ENCODE peak calls at places on chromosomes 2 and 18, in eight cellular contexts. O is pancreas, B is stomach, R is right lobe of liver, H is fibroblast of lung, P is body of pancreas, A is esophagus squamous epithelium, J is tibial artery. F is an unnamed sample. For H3K4me1, the result is how much of the 10 kb centered on the place peaks cover.

GRCh38 chr2:165469417-165469816 is at the start of gene CSRNP3:
- DNase-seq in O (no peak), B (peak), R (peak), H (peak), P (peak), A (no peak), J (peak), F (peak)

GRCh38 chr18:44637210-44638051 is 43.3 kb upstream of the SETBP1 start:
- DNase-seq in O (no peak), B (no peak), R (no peak), H (no peak), P (no peak), A (no peak), J (no peak), F (no peak)

GRCh38 chr2:168530980-168531379 is 74.9 kb downstream of the CERS6 start:
- DNase-seq in O (no peak), B (no peak), R (no peak), H (peak), P (no peak), A (no peak), J (no peak), F (no peak)

GRCh38 chr2:96924775-96925747 is 55.2 kb upstream of the SEMA4C start:
- DNase-seq in O (no peak), B (no peak), R (no peak), H (no peak), P (no peak), A (no peak), J (no peak), F (no peak)

GRCh38 chr18:13371689-13372404 is 153.3 kb downstream of the LDLRAD4 start:
- DNase-seq in O (no peak), B (no peak), R (no peak), H (no peak), P (no peak), A (no peak), J (no peak), F (no peak)

GRCh38 chr2:168156661-168157060 is 90.7 kb downstream of the STK39 start:
- DNase-seq in O (no peak), B (no peak), R (no peak), H (no peak), P (no peak), A (no peak), J (no peak), F (peak)

GRCh38 chr18:50674307-50674706 is 114.4 kb downstream of the MAPK4 start:
- DNase-seq in O (no peak), B (no peak), R (no peak), H (no peak), P (no peak), A (no peak), J (peak), F (no peak)

GRCh38 chr2:118974103-118974911 is 32.3 kb downstream of the MARCO start:
- DNase-seq in O (no peak), B (no peak), R (no peak), H (no peak), P (no peak), A (no peak), J (peak), F (no peak)

GRCh38 chr2:64645014-64645418 is 8.7 kb downstream of the SERTAD2 start:
- DNase-seq in O (peak), B (peak), R (peak), H (peak), P (peak), A (no peak), J (no peak), F (peak)

GRCh38 chr2:73832905-73833304 is 4.1 kb downstream of the STAMBP start:
- DNase-seq in O (no peak), B (no peak), R (no peak), H (peak), P (no peak), A (no peak), J (no peak), F (no peak)

GRCh38 chr2:159542101-159542500 is 74.2 kb downstream of the BAZ2B start:
- DNase-seq in O (no peak), B (no peak), R (no peak), H (no peak), P (no peak), A (no peak), J (no peak), F (no peak)

GRCh38 chr2:158502984-158503383 is 46.2 kb downstream of the PKP4 start:
- DNase-seq in O (no peak), B (no peak), R (no peak), H (peak), P (no peak), A (no peak), J (no peak), F (no peak)

GRCh38 chr2:230691005-230691647 is 21.5 kb upstream of the CAB39 start:
- DNase-seq in O (peak), B (no peak), R (no peak), H (no peak), P (no peak), A (no peak), J (no peak), F (no peak)

GRCh38 chr2:234446404-234447076 is 50.3 kb downstream of the ARL4C start:
- DNase-seq in O (no peak), B (peak), R (peak), H (no peak), P (no peak), A (peak), J (peak), F (peak)

GRCh38 chr2:241668354-241668753 is 18.3 kb downstream of the DTYMK start:
- DNase-seq in O (no peak), B (no peak), R (no peak), H (no peak), P (no peak), A (no peak), J (no peak), F (no peak)

GRCh38 chr2:120598416-120598815 is 137.3 kb upstream of the GLI2 start:
- DNase-seq in O (no peak), B (no peak), R (no peak), H (no peak), P (no peak), A (no peak), J (no peak), F (peak)

GRCh38 chr2:37506407-37507068 is 162.1 kb downstream of the QPCT start:
- DNase-seq in O (no peak), B (no peak), R (no peak), H (peak), P (no peak), A (no peak), J (no peak), F (no peak)

GRCh38 chr2:203022751-203023150 is 8.1 kb downstream of the NBEAL1 start:
- DNase-seq in O (no peak), B (no peak), R (no peak), H (peak), P (no peak), A (no peak), J (no peak), F (no peak)

GRCh38 chr2:168697668-168698121 is 104.7 kb upstream of the NOSTRIN start:
- DNase-seq in O (no peak), B (no peak), R (no peak), H (no peak), P (no peak), A (no peak), J (no peak), F (no peak)

GRCh38 chr2:198135481-198135934 is 331.1 kb downstream of the PLCL1 start:
- DNase-seq in O (no peak), B (no peak), R (no peak), H (no peak), P (no peak), A (no peak), J (no peak), F (no peak)

GRCh38 chr2:157596992-157597681 is 31.5 kb downstream of the ACVR1C start:
- DNase-seq in O (peak), B (peak), R (peak), H (peak), P (peak), A (no peak), J (peak), F (peak)

GRCh38 chr18:23591011-23591410 is 4.7 kb upstream of the NPC1 start:
- DNase-seq in O (no peak), B (no peak), R (no peak), H (peak), P (no peak), A (no peak), J (no peak), F (no peak)

GRCh38 chr2:64779117-64779690 is 125.5 kb upstream of the SERTAD2 start:
- DNase-seq in O (no peak), B (no peak), R (no peak), H (peak), P (no peak), A (no peak), J (no peak), F (no peak)

GRCh38 chr2:23009545-23010149 is 375.3 kb upstream of the KLHL29 start:
- DNase-seq in O (no peak), B (no peak), R (no peak), H (peak), P (peak), A (no peak), J (no peak), F (no peak)

GRCh38 chr2:20590704-20591515 is 60.0 kb downstream of the HS1BP3 start:
- DNase-seq in O (peak), B (peak), R (peak), H (peak), P (no peak), A (no peak), J (peak), F (peak)

GRCh38 chr18:47680488-47680887 is 250.0 kb downstream of the SMAD2 start:
- DNase-seq in O (no peak), B (no peak), R (no peak), H (no peak), P (no peak), A (no peak), J (no peak), F (no peak)

GRCh38 chr2:225366731-225367130 is 32.8 kb upstream of the NYAP2 start:
- DNase-seq in O (no peak), B (no peak), R (no peak), H (no peak), P (no peak), A (no peak), J (no peak), F (no peak)

GRCh38 chr18:40583671-40584070 is 1371.4 kb upstream of the PIK3C3 start:
- DNase-seq in O (no peak), B (no peak), R (no peak), H (no peak), P (no peak), A (no peak), J (no peak), F (peak)

GRCh38 chr18:70931942-70932814 is 643.3 kb downstream of the SOCS6 start:
- DNase-seq in O (no peak), B (no peak), R (no peak), H (peak), P (no peak), A (no peak), J (no peak), F (peak)

GRCh38 chr18:59056706-59057492 is 82.8 kb upstream of the SEC11C start:
- DNase-seq in O (peak), B (peak), R (peak), H (peak), P (peak), A (no peak), J (peak), F (peak)

GRCh38 chr2:19287324-19287723 is 71.1 kb downstream of the OSR1 start:
- DNase-seq in O (no peak), B (no peak), R (no peak), H (no peak), P (no peak), A (no peak), J (no peak), F (no peak)

GRCh38 chr18:23356915-23357421 is 96.1 kb upstream of the RIOK3 start:
- DNase-seq in O (no peak), B (no peak), R (no peak), H (peak), P (no peak), A (no peak), J (no peak), F (no peak)

GRCh38 chr2:70255637-70256314 is 2.2 kb upstream of the PCYOX1 start:
- DNase-seq in O (no peak), B (no peak), R (no peak), H (no peak), P (no peak), A (no peak), J (no peak), F (no peak)

GRCh38 chr18:22987547-22988182 is 54.5 kb downstream of the RBBP8 start:
- DNase-seq in O (no peak), B (no peak), R (no peak), H (no peak), P (no peak), A (no peak), J (no peak), F (no peak)

GRCh38 chr2:62140785-62141740 is 54.9 kb upstream of the B3GNT2 start:
- DNase-seq in O (no peak), B (no peak), R (no peak), H (no peak), P (no peak), A (no peak), J (no peak), F (no peak)

DNA sequence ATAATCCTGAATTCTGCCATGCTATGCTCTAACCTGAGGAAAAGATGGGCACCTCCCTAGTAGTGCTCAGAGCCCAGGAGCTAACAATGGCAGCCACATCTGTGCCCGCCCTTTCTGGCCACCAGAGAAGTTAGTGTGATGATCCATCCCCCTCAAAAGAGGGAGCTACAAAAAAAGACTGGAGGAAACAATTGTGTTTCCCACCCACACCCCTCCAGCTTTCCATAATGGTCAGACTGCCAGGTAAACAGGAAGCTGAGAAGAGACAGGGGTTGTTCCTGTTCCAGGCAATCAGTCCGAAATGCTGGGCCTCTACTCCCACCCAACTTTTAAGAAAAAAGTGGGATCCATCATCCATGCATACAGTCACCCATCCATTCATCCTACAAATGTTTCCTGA is 3.2 kb downstream of the TBC1D8 start:
- DNase-seq in O (no peak), B (no peak), R (no peak), H (no peak), P (no peak), A (no peak), J (no peak), F (no peak)
- H3K4me1 ChIP-seq in O (under half), B (under half), R (under half), H (under half), P (half or more), A (under half), J (under half), F (under half)

DNA sequence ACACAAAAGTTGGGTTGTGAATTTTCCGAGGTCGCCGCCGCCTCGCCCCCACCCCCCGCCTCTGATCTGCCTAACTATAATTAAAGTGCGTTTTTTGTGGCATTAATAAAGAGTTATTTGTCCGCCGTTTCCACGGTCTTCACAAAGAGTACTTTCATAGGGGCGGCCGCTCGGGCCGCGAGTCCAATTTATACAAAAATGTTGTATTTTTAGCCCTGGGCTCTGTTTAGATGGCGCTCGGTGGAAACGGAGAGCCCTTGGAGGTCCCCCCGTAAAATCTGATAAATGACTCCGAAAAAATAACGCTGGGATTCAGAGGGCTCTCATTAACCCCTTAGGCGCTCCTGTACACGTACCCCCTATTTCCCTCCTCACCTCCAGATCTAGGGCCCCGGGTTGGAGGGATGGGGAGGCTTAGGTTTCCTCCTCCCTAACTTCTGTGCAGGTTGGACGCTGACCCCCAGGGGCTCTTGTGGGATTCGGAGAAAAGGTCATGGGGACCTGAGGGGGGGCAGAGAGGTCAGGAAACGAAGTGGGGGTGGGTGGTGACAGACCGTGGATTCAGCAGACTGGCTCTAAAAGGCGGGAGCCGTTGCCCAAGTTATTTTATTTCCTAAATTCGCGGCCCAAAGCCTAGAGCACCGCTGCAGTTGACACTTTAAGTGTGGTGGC is 1.9 kb downstream of the CYP26B1 start:
- DNase-seq in O (peak), B (no peak), R (no peak), H (no peak), P (peak), A (no peak), J (peak), F (no peak)
- H3K4me3 ChIP-seq in O (no peak), B (peak), R (no peak), H (peak), P (no peak), A (peak), J (peak), F (peak)

GRCh38 chr2:106142683-106143082 is 51.4 kb downstream of the UXS1 start:
- DNase-seq in O (no peak), B (no peak), R (no peak), H (no peak), P (no peak), A (no peak), J (no peak), F (no peak)
- H3K4me1 ChIP-seq in O (under half), B (under half), R (under half), H (under half), P (under half), A (under half), J (under half), F (under half)

DNA sequence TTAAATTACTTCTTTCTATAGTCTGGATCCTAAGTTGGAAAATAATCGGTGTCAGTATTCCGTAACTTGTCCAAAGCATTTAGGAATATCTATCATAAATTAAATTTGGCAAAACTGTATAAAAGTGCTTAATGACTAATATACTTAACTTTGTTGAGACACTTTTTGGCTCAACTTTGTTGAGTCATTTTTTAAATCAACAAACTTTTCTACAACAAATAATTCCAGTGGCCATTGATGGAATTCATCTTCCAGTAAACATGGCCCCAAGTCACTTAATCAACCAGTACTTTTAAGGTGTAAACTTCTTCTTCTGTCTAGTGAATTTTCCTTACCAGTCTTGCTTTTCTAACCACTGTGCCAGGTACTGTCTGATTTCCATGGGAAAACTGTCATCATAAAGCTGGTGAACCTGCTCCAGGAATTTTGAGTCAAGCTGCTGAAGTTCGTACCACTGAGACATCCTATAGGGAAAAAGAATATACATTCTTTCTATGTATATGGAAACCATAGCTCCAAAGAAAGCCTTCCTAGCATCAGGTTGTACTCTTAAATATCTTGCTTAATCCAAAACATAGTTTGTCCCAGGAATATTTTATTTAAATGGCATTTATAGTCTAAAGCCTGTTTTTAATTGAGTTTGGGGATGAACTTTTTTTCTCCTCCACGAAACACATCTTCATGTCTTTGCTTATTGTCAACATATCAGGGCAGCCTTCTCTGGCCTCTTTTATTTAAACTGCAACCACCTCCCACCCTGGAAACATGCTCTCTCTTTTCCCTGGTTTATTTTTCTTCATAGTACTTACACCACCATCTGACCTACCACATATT is 4.2 kb downstream of the STAT1 start:
- DNase-seq in O (no peak), B (no peak), R (no peak), H (peak), P (no peak), A (no peak), J (no peak), F (no peak)
- H3K4me3 ChIP-seq in O (no peak), B (no peak), R (no peak), H (no peak), P (no peak), A (no peak), J (no peak), F (no peak)

GRCh38 chr2:46705663-46706062 is 209.9 kb downstream of the MCFD2 start:
- DNase-seq in O (no peak), B (no peak), R (no peak), H (no peak), P (no peak), A (no peak), J (no peak), F (no peak)

GRCh38 chr2:46704593-46704992 is 211.0 kb downstream of the MCFD2 start:
- DNase-seq in O (no peak), B (no peak), R (no peak), H (no peak), P (no peak), A (no peak), J (no peak), F (no peak)

GRCh38 chr2:46708492-46708891 is 207.1 kb downstream of the MCFD2 start:
- DNase-seq in O (no peak), B (no peak), R (no peak), H (no peak), P (no peak), A (no peak), J (no peak), F (no peak)

GRCh38 chr2:46707909-46708308 is 207.7 kb downstream of the MCFD2 start:
- DNase-seq in O (no peak), B (no peak), R (no peak), H (no peak), P (no peak), A (no peak), J (no peak), F (no peak)

GRCh38 chr2:46706264-46706983 is 209.2 kb downstream of the MCFD2 start:
- DNase-seq in O (no peak), B (no peak), R (no peak), H (no peak), P (no peak), A (no peak), J (no peak), F (no peak)
- H3K4me1 ChIP-seq in O (under half), B (under half), R (under half), H (under half), P (half or more), A (under half), J (half or more), F (under half)

DNA sequence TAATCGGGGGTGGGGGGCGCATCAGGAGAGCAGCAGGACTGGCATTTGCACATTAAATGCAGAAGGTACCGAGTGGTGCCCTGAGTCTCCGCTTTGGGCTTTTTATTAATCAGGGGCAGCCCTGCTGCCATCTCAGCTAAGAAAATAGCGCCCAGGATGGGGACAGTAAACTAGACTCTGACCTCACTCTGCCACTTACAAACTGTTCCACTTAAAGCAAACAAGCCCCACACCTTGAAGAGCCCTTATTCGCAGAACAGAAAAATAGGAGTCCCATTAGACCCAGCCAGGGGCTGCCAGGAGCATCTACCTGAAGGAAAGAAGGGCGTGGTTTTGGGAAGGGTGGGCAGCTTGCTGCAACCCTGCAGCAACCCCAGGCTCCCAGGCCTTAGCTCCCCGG is 165.3 kb downstream of the TNS1 start:
- DNase-seq in O (no peak), B (no peak), R (no peak), H (no peak), P (no peak), A (no peak), J (no peak), F (peak)
- H3K4me3 ChIP-seq in O (no peak), B (no peak), R (no peak), H (no peak), P (no peak), A (no peak), J (no peak), F (no peak)

F was measured in right cardiac atrium.